ENCODE peak calls at places on chromosomes 5 and 9, in seven cellular contexts. D, A, F, K, R, M and X are unnamed samples.

GRCh38 chr9:13266172-13266571 is 13.3 kb downstream of the MPDZ start:
- DNase-seq in M (no peak), R (no peak), A (no peak), D (no peak), F (no peak), K (no peak), X (peak; percentile 85)

GRCh38 chr5:27472000-27472763 is 433.8 kb upstream of the CDH9 start:
- DNase-seq in A (peak; percentile 98), K (no peak), R (no peak), M (no peak), F (peak; percentile 80), D (no peak), X (peak; percentile 40)

GRCh38 chr5:38847549-38848341 is 1.9 kb downstream of the OSMR start:
- DNase-seq in A (no peak), R (no peak), M (no peak), F (no peak), K (no peak), D (no peak), X (peak; percentile 58)

GRCh38 chr5:59760798-59761348 is 132.7 kb downstream of the PDE4D start:
- DNase-seq in F (peak; percentile 23), R (no peak), D (no peak), K (no peak), A (no peak), M (no peak), X (peak; percentile 20)

GRCh38 chr5:131323378-131323777 is 59.5 kb downstream of the CDC42SE2 start:
- DNase-seq in F (no peak), D (no peak), M (no peak), K (no peak), A (no peak), R (no peak), X (no peak)

GRCh38 chr9:113875917-113876805 is at the start of gene ZNF618:
- DNase-seq in K (peak; percentile 33), D (peak; percentile 47), F (peak; percentile 11), A (no peak), M (peak; percentile 41), R (peak; percentile 21), X (no peak)

GRCh38 chr9:77290373-77290772 is 113.0 kb downstream of the VPS13A start:
- DNase-seq in K (no peak), F (no peak), R (no peak), D (no peak), A (no peak), M (no peak), X (peak; percentile 7)

GRCh38 chr9:81150016-81150625 is 539.2 kb downstream of the TLE1 start:
- DNase-seq in A (no peak), D (no peak), R (no peak), M (no peak), K (no peak), F (no peak), X (no peak)

GRCh38 chr9:101453776-101454570 is 18.4 kb upstream of the ALDOB start:
- DNase-seq in A (no peak), F (no peak), D (no peak), M (no peak), R (no peak), K (no peak), X (peak; percentile 25)

GRCh38 chr9:2274762-2275161 is 259.6 kb downstream of the SMARCA2 start:
- DNase-seq in K (no peak), D (no peak), M (no peak), R (no peak), A (no peak), F (no peak), X (no peak)

GRCh38 chr5:154849261-154849660 is 1.1 kb downstream of the FAXDC2 start:
- DNase-seq in F (no peak), D (no peak), A (no peak), K (no peak), R (no peak), M (no peak), X (no peak)
- H3K4me3 ChIP-seq in F (no peak overlapping the region), D (no peak overlapping the region), A (peak overlapping the region; percentile 76), K (peak overlapping the region; percentile 79), R (no peak overlapping the region), M (peak overlapping the region; percentile 49), X (peak overlapping the region; percentile 74)

GRCh38 chr5:40716000-40716399 is 36.3 kb downstream of the PTGER4 start:
- DNase-seq in D (no peak), K (no peak), M (no peak), R (no peak), A (no peak), F (no peak), X (peak; percentile 22)
- TF ChIP-seq CTCF in D (no peak), K (peak; percentile 13), M (no peak), R (no peak), A (no peak), F (no peak), X (peak; percentile 31)

GRCh38 chr5:37838933-37839341 is 904 bp downstream of the GDNF start:
- DNase-seq in A (no peak), D (no peak), F (no peak), K (no peak), M (no peak), R (no peak), X (no peak)
- H3K4me3 ChIP-seq in A (peak overlapping the region; percentile 64), D (no peak overlapping the region), F (no peak overlapping the region), K (peak overlapping the region; percentile 58), M (peak overlapping the region; percentile 52), R (no peak overlapping the region), X (peak overlapping the region; percentile 68)

GRCh38 chr5:142653321-142653720 is 32.6 kb downstream of the FGF1 start:
- DNase-seq in K (no peak), F (no peak), D (no peak), A (no peak), R (no peak), M (no peak), X (no peak)

GRCh38 chr5:142655339-142656267 is 30.3 kb downstream of the FGF1 start:
- DNase-seq in K (peak; percentile 81), A (peak; percentile 62), F (peak; percentile 62), R (peak; percentile 56), D (peak; percentile 68), M (peak; percentile 83), X (peak; percentile 82)

GRCh38 chr5:142657446-142657845 is 28.4 kb downstream of the FGF1 start:
- DNase-seq in R (no peak), D (no peak), A (no peak), K (no peak), F (no peak), M (no peak), X (no peak)

GRCh38 chr5:142652563-142652962 is 33.3 kb downstream of the FGF1 start:
- DNase-seq in F (no peak), M (no peak), K (no peak), A (no peak), D (no peak), R (no peak), X (no peak)

GRCh38 chr5:142654578-142655042 is 31.3 kb downstream of the FGF1 start:
- DNase-seq in M (no peak), R (no peak), A (no peak), D (no peak), K (no peak), F (no peak), X (no peak)
- TF ChIP-seq CTCF in M (no peak), R (no peak), A (no peak), D (no peak), K (no peak), F (no peak), X (peak; percentile 30)

DNA sequence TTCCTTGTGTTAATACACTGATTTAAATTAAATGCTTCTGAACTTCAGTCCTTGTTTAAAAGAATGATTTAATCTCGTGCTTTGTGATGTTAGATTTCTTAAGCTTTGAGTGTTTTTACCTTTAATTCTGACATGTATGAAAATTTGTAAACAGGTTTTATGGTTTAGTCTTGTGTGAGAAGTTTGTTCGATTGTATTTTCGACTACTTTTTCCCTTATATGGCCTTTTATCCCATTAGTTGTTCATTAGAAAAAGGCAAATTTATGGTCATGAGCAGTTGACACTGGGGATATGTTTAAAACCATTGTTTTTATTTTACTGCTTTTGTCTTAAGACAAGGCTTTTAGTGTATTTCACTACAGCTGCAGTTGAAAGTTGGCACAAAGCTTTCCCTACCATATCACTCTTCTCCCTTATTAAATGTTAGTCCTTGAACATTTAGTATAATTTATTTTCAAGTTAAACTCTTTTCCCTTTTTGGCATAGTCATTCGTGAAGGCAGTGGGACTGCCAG is 3.3 kb downstream of the UBE2R2 start:
- DNase-seq in M (no peak), R (no peak), D (no peak), K (no peak), A (no peak), F (no peak), X (no peak)
- H3K4me3 ChIP-seq in M (peak overlapping the region; percentile 87), R (no peak overlapping the region), D (no peak overlapping the region), K (no peak overlapping the region), A (peak overlapping the region; percentile 93), F (no peak overlapping the region), X (no peak overlapping the region)

DNA sequence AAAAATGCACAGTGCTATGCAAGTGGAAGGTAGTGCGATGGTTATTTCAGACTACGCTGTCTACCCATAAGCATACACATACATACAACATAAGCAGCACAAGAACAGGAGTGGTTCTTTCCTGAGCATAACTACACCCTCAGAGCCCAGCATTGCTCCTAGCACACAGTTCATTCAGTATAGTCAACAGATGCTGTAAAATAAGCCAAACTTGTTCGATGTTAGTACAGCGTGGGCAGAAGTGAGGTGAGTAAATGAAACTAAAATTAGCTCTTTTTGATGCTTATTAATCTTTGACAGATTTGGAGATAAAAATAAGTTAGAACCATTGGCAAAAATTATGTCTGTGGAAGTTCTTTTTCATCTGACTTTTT is 47.8 kb downstream of the S1PR3 start:
- DNase-seq in M (no peak), D (no peak), F (no peak), A (no peak), K (no peak), R (no peak), X (no peak)
- TF ChIP-seq CTCF in M (no peak), D (no peak), F (no peak), A (no peak), K (no peak), R (no peak), X (no peak)

GRCh38 chr5:132677682-132678400 is 4.1 kb downstream of the IL4 start:
- DNase-seq in D (no peak), K (no peak), F (no peak), R (no peak), A (no peak), M (no peak), X (no peak)

GRCh38 chr5:132677191-132677590 is 3.4 kb downstream of the IL4 start:
- DNase-seq in F (no peak), D (no peak), K (peak; percentile 45), A (peak; percentile 31), M (peak; percentile 73), R (no peak), X (peak; percentile 80)

GRCh38 chr5:132675936-132676689 is 2.3 kb downstream of the IL4 start:
- DNase-seq in A (no peak), K (no peak), R (no peak), D (no peak), M (no peak), F (no peak), X (no peak)

GRCh38 chr5:132673939-132674630 is at the start of gene IL4:
- DNase-seq in K (no peak), R (no peak), F (no peak), M (no peak), D (no peak), A (no peak), X (no peak)

GRCh38 chr5:132674671-132675506 is 1.1 kb downstream of the IL4 start:
- DNase-seq in K (no peak), A (peak; percentile 24), R (no peak), D (no peak), F (peak; percentile 88), M (no peak), X (peak; percentile 97)
- H3K4me3 ChIP-seq in K (peak overlapping the region; percentile 19), A (peak overlapping the region; percentile 36), R (no peak overlapping the region), D (no peak overlapping the region), F (peak overlapping the region; percentile 52), M (no peak overlapping the region), X (peak overlapping the region; percentile 48)